ENCODE peak calls at places on chromosomes 4 and X, in nine cellular contexts. C is substantia nigra; D is activated T-helper 1 cell treated with Interleukin-2 at 50 U/mL for 16 hours; Z is Right ventricle myocardium inferior; L is fibroblast of villous mesenchyme; V is NT2/D1; W is left kidney; E is stimulated activated naive CD8-positive, alpha-beta T cell treated with anti-CD3 and anti-CD28 coated beads, Interleukin-15, Interleukin-2, amounts not matched to agents 100 U/mL and 50 U/mL, for 24 hours; Q is activated CD8-positive, alpha-beta memory T cell treated with anti-CD3 and anti-CD28 coated beads for 1 hour. H is an unnamed sample.

GRCh38 chr4:76782837-76783236 is 115.1 kb downstream of the SOWAHB start:
- DNase-seq in C (no peak), D (no peak), Z (no peak), L (peak), V (no peak), W (no peak), E (no peak), Q (no peak), H (no peak)

GRCh38 chr4:71221510-71222466 is 117.0 kb upstream of the SLC4A4 start:
- DNase-seq in C (no peak), D (no peak), Z (no peak), L (no peak), V (no peak), W (no peak), E (no peak), Q (no peak), H (no peak)

GRCh38 chr4:93157984-93158383 is 670.6 kb upstream of the ATOH1 start:
- DNase-seq in C (no peak), D (no peak), Z (no peak), L (no peak), V (no peak), W (no peak), E (no peak), Q (no peak), H (no peak)

GRCh38 chrX:15930585-15930984 is 76.0 kb upstream of the AP1S2 start:
- DNase-seq in C (no peak), D (no peak), Z (no peak), L (peak), V (no peak), W (peak), E (no peak), Q (no peak), H (no peak)

GRCh38 chr4:16838226-16838875 is 60.1 kb downstream of the LDB2 start:
- DNase-seq in C (no peak), D (no peak), Z (no peak), L (no peak), V (no peak), W (peak), E (no peak), Q (no peak), H (no peak)

GRCh38 chr4:76087007-76087769 is 12.7 kb downstream of the ART3 start:
- DNase-seq in C (peak), D (no peak), Z (no peak), L (peak), V (peak), W (peak), E (peak), Q (no peak), H (no peak)

GRCh38 chr4:122604146-122604545 is 16.7 kb downstream of the IL21 start:
- DNase-seq in C (no peak), D (no peak), Z (no peak), L (no peak), V (peak), W (no peak), E (no peak), Q (no peak), H (no peak)

GRCh38 chrX:152913915-152914314 is 16.0 kb downstream of the ZNF185 start:
- DNase-seq in C (no peak), D (no peak), Z (no peak), L (no peak), V (no peak), W (no peak), E (no peak), Q (no peak), H (no peak)

GRCh38 chrX:118698516-118699247 is 28.7 kb upstream of the IL13RA1 start:
- DNase-seq in C (peak), D (no peak), Z (no peak), L (no peak), V (no peak), W (no peak), E (no peak), Q (no peak), H (no peak)

GRCh38 chr4:6749340-6750171 is 33.0 kb upstream of the KIAA0232 start:
- DNase-seq in C (no peak), D (no peak), Z (peak), L (peak), V (no peak), W (peak), E (no peak), Q (no peak), H (no peak)

GRCh38 chrX:120302434-120302833 is 8.8 kb downstream of the TMEM255A start:
- DNase-seq in C (peak), D (peak), Z (no peak), L (no peak), V (peak), W (peak), E (peak), Q (no peak), H (peak)

H was measured in activated B cell treated with CpG ODN at 0.5 μM for 24 hours.